ENCODE peak calls at places on chromosome 17, in nine cellular contexts. E is AG08395; A is PC-3; H is GF-D8; J is ELR; U is NCI-H774; B is brain microvascular endothelial cell; G is CD8-positive, alpha-beta T cell; T is Right ventricle myocardium superior. K is an unnamed sample.

GRCh38 chr17:42680331-42680808 is 1.3 kb downstream of the CCR10 start:
- DNase-seq in B (no peak), T (no peak), G (no peak), J (peak; percentile 52), E (no peak), H (peak; percentile 3), U (no peak), A (no peak), K (peak; percentile 7)

GRCh38 chr17:48592592-48592991 is 987 bp downstream of the HOXB5 start:
- DNase-seq in H (no peak), G (no peak), J (no peak), U (no peak), E (no peak), B (no peak), T (no peak), A (no peak), K (no peak)

GRCh38 chr17:78168906-78169793 is 769 bp downstream of the SYNGR2 start:
- DNase-seq in J (peak; percentile 78), A (peak; percentile 84), B (peak; percentile 33), G (no peak), U (no peak), T (peak; percentile 82), E (peak; percentile 79), H (no peak), K (peak; percentile 33)

GRCh38 chr17:65219124-65219523 is 82.0 kb downstream of the RGS9 start:
- DNase-seq in G (no peak), U (no peak), A (no peak), J (no peak), T (no peak), H (no peak), E (no peak), B (no peak), K (no peak)

GRCh38 chr17:29574732-29575510 is 6.4 kb downstream of the TP53I13 start:
- DNase-seq in B (no peak), G (no peak), A (no peak), T (no peak), H (no peak), U (no peak), E (no peak), J (no peak), K (no peak)

GRCh38 chr17:8392674-8393469 is 4.8 kb downstream of the RNF222 start:
- DNase-seq in B (no peak), A (no peak), G (no peak), T (no peak), H (no peak), E (no peak), U (no peak), J (no peak), K (no peak)

GRCh38 chr17:20121359-20122235 is 112.4 kb downstream of the SPECC1 start:
- DNase-seq in T (peak; percentile 66), G (peak; percentile 36), H (no peak), E (peak; percentile 78), A (peak; percentile 71), U (peak; percentile 23), B (peak; percentile 39), J (peak; percentile 71), K (peak; percentile 62)

GRCh38 chr17:75854111-75854748 is 905 bp downstream of the WBP2 start:
- DNase-seq in H (no peak), G (no peak), B (peak; percentile 60), T (peak; percentile 35), U (no peak), J (peak; percentile 91), E (peak; percentile 79), A (peak; percentile 84), K (peak; percentile 74)

GRCh38 chr17:33981713-33982601 is 273.1 kb upstream of the CCL2 start:
- DNase-seq in U (peak; percentile 96), A (no peak), H (no peak), E (no peak), G (no peak), B (no peak), J (no peak), T (no peak), K (no peak)

K was measured in AG10803.